ENCODE peak calls at places on chromosomes 12 and 14, in four cellular contexts. One of them, this sample, is unnamed. For H3K4me1, the result is how much of the 10 kb centered on the place peaks cover.

GRCh38 chr12:81077686-81078441 is at the start of gene ACSS3:
- DNase-seq in tibial artery: peak
- DNase-seq in right cardiac atrium: peak
- DNase-seq in aorta: peak
- DNase-seq in this sample: no peak

GRCh38 chr14:61581340-61581739 is 114.0 kb upstream of the HIF1A start:
- DNase-seq in tibial artery: no peak
- DNase-seq in right cardiac atrium: no peak
- DNase-seq in aorta: no peak
- DNase-seq in this sample: no peak

GRCh38 chr14:88546621-88547385 is 8.0 kb downstream of the PTPN21 start:
- DNase-seq in tibial artery: no peak
- DNase-seq in right cardiac atrium: no peak
- DNase-seq in aorta: no peak
- DNase-seq in this sample: no peak

GRCh38 chr12:130872179-130873096 is 572 bp downstream of the RAN start:
- DNase-seq in tibial artery: no peak
- DNase-seq in right cardiac atrium: peak
- DNase-seq in aorta: peak
- DNase-seq in this sample: peak

GRCh38 chr14:91405241-91405721 is 12.3 kb downstream of the CCDC88C start:
- DNase-seq in tibial artery: no peak
- DNase-seq in right cardiac atrium: no peak
- DNase-seq in aorta: no peak
- DNase-seq in this sample: no peak

GRCh38 chr14:105860615-105861580 is 334.5 kb downstream of the TMEM121 start:
- DNase-seq in tibial artery: peak
- DNase-seq in right cardiac atrium: no peak
- DNase-seq in aorta: peak
- DNase-seq in this sample: no peak

GRCh38 chr12:51345681-51346080 is 798 bp downstream of the CELA1 start:
- DNase-seq in tibial artery: no peak
- DNase-seq in right cardiac atrium: no peak
- DNase-seq in aorta: no peak
- DNase-seq in this sample: peak

GRCh38 chr12:120358412-120359158 is 10.4 kb downstream of the MSI1 start:
- DNase-seq in tibial artery: no peak
- DNase-seq in right cardiac atrium: no peak
- DNase-seq in aorta: no peak
- DNase-seq in this sample: no peak

GRCh38 chr12:54394281-54394719 is 9.8 kb upstream of the ZNF385A start:
- DNase-seq in tibial artery: no peak
- DNase-seq in right cardiac atrium: no peak
- DNase-seq in aorta: no peak
- DNase-seq in this sample: peak

GRCh38 chr12:12081836-12082497 is 11.2 kb downstream of the BCL2L14 start:
- DNase-seq in tibial artery: no peak
- DNase-seq in right cardiac atrium: no peak
- DNase-seq in aorta: no peak
- DNase-seq in this sample: no peak

GRCh38 chr14:32623300-32624093 is 294.4 kb downstream of the AKAP6 start:
- DNase-seq in tibial artery: no peak
- DNase-seq in right cardiac atrium: no peak
- DNase-seq in aorta: no peak
- DNase-seq in this sample: no peak

DNA sequence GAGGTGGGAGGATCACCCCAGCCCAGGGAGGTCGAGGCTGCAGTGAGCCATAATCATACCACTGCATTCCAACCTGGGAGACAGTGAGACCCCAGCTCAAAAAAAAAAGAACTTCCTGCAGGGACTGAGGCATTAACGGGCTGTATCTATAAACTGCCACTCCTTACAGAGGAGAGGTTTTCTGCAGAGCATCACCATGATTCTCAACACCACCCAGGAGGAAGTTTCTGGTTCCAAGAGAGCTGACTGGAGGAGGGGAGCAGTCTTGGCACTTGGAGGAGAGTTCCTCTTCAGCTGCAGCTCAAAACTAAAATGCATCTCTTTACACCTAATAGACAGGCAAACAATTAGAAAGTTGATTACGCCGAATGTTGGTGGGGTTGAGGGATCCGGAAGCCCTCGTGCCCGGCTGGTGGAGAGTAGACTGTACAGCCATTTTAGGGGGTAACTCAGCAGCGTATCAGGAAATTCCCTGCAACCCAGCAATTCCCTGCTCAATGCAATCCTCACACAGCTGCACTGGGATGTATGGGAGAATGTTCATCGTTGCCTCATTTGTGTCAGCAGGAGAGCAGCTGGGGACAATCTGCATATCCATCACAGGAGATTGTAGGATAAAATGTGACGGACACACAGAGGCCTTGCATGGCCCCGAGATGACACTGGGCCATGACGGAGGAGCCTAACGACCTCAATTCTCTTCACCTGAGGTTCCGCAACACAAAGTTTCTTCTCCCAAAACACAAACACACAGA is 36.6 kb downstream of the ACTN1 start:
- DNase-seq in tibial artery: no peak
- DNase-seq in right cardiac atrium: no peak
- DNase-seq in aorta: no peak
- DNase-seq in this sample: no peak
- H3K4me1 ChIP-seq in tibial artery: under half
- H3K4me1 ChIP-seq in right cardiac atrium: half or more
- H3K4me1 ChIP-seq in aorta: under half
- H3K4me1 ChIP-seq in this sample: half or more

DNA sequence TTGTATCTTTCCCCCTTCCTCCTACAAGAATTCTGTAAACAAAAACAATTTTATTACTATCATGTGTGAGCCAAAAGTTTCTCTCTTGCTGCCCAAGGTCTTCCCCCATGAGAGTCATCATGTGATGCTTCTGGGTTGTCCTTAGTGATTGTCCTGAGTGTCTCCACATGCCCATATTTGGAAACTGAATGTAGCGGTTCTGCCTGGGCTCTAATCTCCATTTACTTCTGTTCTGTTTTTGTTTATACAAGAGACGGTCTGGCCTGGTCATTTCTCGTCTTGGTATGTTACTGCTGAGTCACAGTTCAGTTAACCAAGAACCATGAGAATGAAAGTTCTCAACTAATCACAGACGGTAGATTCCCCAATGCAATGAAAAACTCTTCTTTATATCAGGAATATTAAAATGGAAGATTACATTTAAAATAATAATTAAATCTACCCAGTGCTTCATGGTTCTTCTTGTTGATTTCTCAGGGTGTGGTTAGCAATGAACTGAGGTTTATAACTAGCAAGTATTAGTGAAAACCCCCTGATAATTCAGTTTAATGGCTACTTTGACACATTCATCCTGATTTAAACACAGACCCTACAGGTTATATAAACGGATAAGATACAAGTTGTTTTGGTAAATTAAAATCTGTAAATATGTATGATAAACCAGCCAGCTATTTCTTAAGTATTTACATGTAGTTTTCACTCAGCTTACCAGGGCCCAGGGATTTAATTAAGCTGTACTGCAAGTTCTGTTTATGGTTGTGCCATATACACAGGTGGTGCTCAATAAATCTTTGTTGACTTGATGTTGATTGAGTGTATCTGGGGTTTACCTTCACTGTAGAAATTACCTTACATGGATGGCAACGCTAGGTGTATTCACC is 81.1 kb downstream of the PELI2 start:
- DNase-seq in tibial artery: peak
- DNase-seq in right cardiac atrium: no peak
- DNase-seq in aorta: no peak
- DNase-seq in this sample: peak
- H3K4me1 ChIP-seq in tibial artery: under half
- H3K4me1 ChIP-seq in right cardiac atrium: under half
- H3K4me1 ChIP-seq in aorta: under half
- H3K4me1 ChIP-seq in this sample: under half

DNA sequence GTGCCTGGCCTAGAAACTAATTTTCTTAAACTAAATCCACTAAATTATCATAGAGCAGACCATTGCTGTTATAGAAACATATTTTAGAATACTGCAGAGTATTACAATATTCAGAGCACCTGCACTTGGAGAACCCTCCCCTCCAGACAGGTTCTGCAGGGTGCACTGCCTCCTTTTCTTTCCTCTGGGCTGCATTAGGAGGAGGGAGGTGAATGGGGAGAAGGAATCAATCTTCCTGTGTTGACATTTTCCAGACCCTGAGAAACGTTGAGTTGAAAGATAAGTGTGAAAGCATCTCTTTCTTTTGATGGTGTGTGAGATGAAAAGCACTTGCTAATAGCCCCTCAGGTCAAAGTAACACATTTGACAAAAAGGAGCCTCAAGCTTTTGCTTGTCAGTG is 7.3 kb downstream of the SYNE2 start:
- DNase-seq in tibial artery: no peak
- DNase-seq in right cardiac atrium: no peak
- DNase-seq in aorta: no peak
- DNase-seq in this sample: no peak
- H3K4me1 ChIP-seq in tibial artery: under half
- H3K4me1 ChIP-seq in right cardiac atrium: under half
- H3K4me1 ChIP-seq in aorta: under half
- H3K4me1 ChIP-seq in this sample: under half

GRCh38 chr14:69043598-69044267 is 64.6 kb upstream of the ACTN1 start:
- DNase-seq in tibial artery: peak
- DNase-seq in right cardiac atrium: peak
- DNase-seq in aorta: peak
- DNase-seq in this sample: no peak
- H3K4me1 ChIP-seq in tibial artery: under half
- H3K4me1 ChIP-seq in right cardiac atrium: under half
- H3K4me1 ChIP-seq in aorta: under half
- H3K4me1 ChIP-seq in this sample: under half

DNA sequence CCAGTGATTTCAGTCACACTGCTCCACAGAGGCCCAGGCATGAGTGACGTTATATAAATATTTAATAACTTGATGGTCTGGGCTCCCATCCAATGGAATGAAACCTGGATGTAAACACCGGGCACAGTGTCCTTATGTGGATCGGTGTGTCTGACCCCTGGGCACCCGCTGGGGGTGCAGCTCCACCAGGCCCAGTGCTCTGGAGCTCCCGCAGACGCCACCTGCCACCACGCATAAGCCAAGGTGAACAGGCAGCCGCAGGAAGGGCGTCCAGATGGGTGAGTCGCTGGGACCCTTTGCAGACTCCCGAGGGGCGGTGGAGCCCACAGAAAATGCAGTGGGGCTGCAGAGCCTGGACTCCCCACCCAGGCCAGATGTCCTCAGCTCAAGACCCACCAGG is 121.6 kb downstream of the SCARB1 start:
- DNase-seq in tibial artery: no peak
- DNase-seq in right cardiac atrium: no peak
- DNase-seq in aorta: no peak
- DNase-seq in this sample: no peak
- H3K4me1 ChIP-seq in tibial artery: under half
- H3K4me1 ChIP-seq in right cardiac atrium: under half
- H3K4me1 ChIP-seq in aorta: under half
- H3K4me1 ChIP-seq in this sample: half or more

GRCh38 chr12:4134833-4135597 is 138.5 kb upstream of the CCND2 start:
- DNase-seq in tibial artery: no peak
- DNase-seq in right cardiac atrium: no peak
- DNase-seq in aorta: no peak
- DNase-seq in this sample: no peak
- H3K4me1 ChIP-seq in tibial artery: under half
- H3K4me1 ChIP-seq in right cardiac atrium: under half
- H3K4me1 ChIP-seq in aorta: under half
- H3K4me1 ChIP-seq in this sample: under half